ENCODE peak calls at places on chromosomes 6 and 20, in five cellular contexts. U is BE2C, Z is cardiac muscle cell, S is osteoblast, H is foreskin fibroblast. V is an unnamed sample.

GRCh38 chr6:36075656-36076055 is 48.0 kb downstream of the MAPK14 start:
- DNase-seq in U (no peak), Z (no peak), S (no peak), H (no peak), V (no peak)

GRCh38 chr20:57361517-57361916 is 10.5 kb downstream of the RAE1 start:
- DNase-seq in U (no peak), Z (peak), S (peak), H (peak), V (peak)

GRCh38 chr20:31708839-31709534 is 13.7 kb downstream of the BCL2L1 start:
- DNase-seq in U (no peak), Z (no peak), S (no peak), H (no peak), V (no peak)

GRCh38 chr20:61522498-61523090 is 270.5 kb downstream of the CDH4 start:
- DNase-seq in U (no peak), Z (no peak), S (no peak), H (no peak), V (no peak)

GRCh38 chr6:5457036-5457435 is 195.7 kb downstream of the FARS2 start:
- DNase-seq in U (no peak), Z (peak), S (peak), H (peak), V (no peak)

GRCh38 chr6:14038636-14039035 is 78.9 kb upstream of the CD83 start:
- DNase-seq in U (no peak), Z (no peak), S (no peak), H (no peak), V (no peak)

GRCh38 chr6:43608310-43608763 is 20.7 kb downstream of the GTPBP2 start:
- DNase-seq in U (peak), Z (peak), S (no peak), H (peak), V (peak)

GRCh38 chr6:135087803-135088202 is 33.2 kb upstream of the HBS1L start:
- DNase-seq in U (no peak), Z (no peak), S (no peak), H (no peak), V (no peak)

GRCh38 chr6:33851959-33852358 is 48.2 kb upstream of the MLN start:
- DNase-seq in U (peak), Z (peak), S (peak), H (peak), V (no peak)

GRCh38 chr20:59016795-59017492 is 2.3 kb upstream of the TUBB1 start:
- DNase-seq in U (no peak), Z (peak), S (no peak), H (no peak), V (no peak)

GRCh38 chr6:2999621-3000455 is at the start of gene NQO2:
- DNase-seq in U (peak), Z (peak), S (peak), H (peak), V (no peak)

GRCh38 chr6:63290507-63291049 is 29.2 kb downstream of the LGSN start:
- DNase-seq in U (no peak), Z (no peak), S (no peak), H (no peak), V (no peak)

GRCh38 chr20:57210911-57211280 is 55.5 kb downstream of the BMP7 start:
- DNase-seq in U (no peak), Z (no peak), S (peak), H (no peak), V (no peak)

GRCh38 chr6:47737406-47737805 is 39.0 kb downstream of the ADGRF4 start:
- DNase-seq in U (no peak), Z (no peak), S (no peak), H (no peak), V (no peak)

GRCh38 chr6:119189498-119189897 is 111.0 kb upstream of the FAM184A start:
- DNase-seq in U (no peak), Z (no peak), S (no peak), H (no peak), V (no peak)

GRCh38 chr6:107620736-107621135 is 130.8 kb downstream of the SOBP start:
- DNase-seq in U (no peak), Z (peak), S (no peak), H (peak), V (no peak)

GRCh38 chr6:46251583-46252339 is 81.0 kb upstream of the ENPP5 start:
- DNase-seq in U (no peak), Z (no peak), S (no peak), H (no peak), V (no peak)

GRCh38 chr6:33794910-33795615 is 6.1 kb upstream of the LEMD2 start:
- DNase-seq in U (no peak), Z (no peak), S (peak), H (no peak), V (no peak)

GRCh38 chr6:109966299-109966698 is 11.8 kb upstream of the GPR6 start:
- DNase-seq in U (no peak), Z (no peak), S (no peak), H (no peak), V (no peak)

GRCh38 chr20:1623501-1624250 is 3.9 kb upstream of the SIRPB1 start:
- DNase-seq in U (no peak), Z (no peak), S (peak), H (no peak), V (no peak)

GRCh38 chr6:28721372-28721771 is 195.7 kb downstream of the GPX5 start:
- DNase-seq in U (no peak), Z (no peak), S (no peak), H (no peak), V (no peak)

GRCh38 chr20:24970743-24971142 is 21.7 kb downstream of the CST7 start:
- DNase-seq in U (no peak), Z (no peak), S (no peak), H (no peak), V (no peak)

GRCh38 chr20:13533946-13534345 is 104.8 kb downstream of the TASP1 start:
- DNase-seq in U (no peak), Z (peak), S (no peak), H (no peak), V (no peak)

GRCh38 chr20:2507464-2507863 is 1.3 kb downstream of the ZNF343 start:
- DNase-seq in U (no peak), Z (no peak), S (peak), H (no peak), V (no peak)

GRCh38 chr20:58890454-58891075 is 38.0 kb downstream of the GNAS start:
- DNase-seq in U (peak), Z (peak), S (peak), H (peak), V (peak)

GRCh38 chr20:51029556-51029955 is 6.6 kb upstream of the KCNG1 start:
- DNase-seq in U (no peak), Z (no peak), S (no peak), H (no peak), V (no peak)

GRCh38 chr6:129644567-129645015 is 65.4 kb downstream of the ARHGAP18 start:
- DNase-seq in U (no peak), Z (peak), S (no peak), H (peak), V (no peak)

GRCh38 chr20:47558699-47559098 is 57.0 kb downstream of the NCOA3 start:
- DNase-seq in U (no peak), Z (peak), S (no peak), H (peak), V (no peak)

GRCh38 chr20:46647469-46647868 is 3.8 kb downstream of the SLC13A3 start:
- DNase-seq in U (no peak), Z (no peak), S (no peak), H (no peak), V (no peak)

GRCh38 chr6:157774153-157775135 is 48.6 kb upstream of the SNX9 start:
- DNase-seq in U (no peak), Z (peak), S (peak), H (no peak), V (no peak)

GRCh38 chr6:111805511-111806181 is 67.6 kb downstream of the FYN start:
- DNase-seq in U (peak), Z (peak), S (no peak), H (peak), V (no peak)

GRCh38 chr6:143949535-143949934 is 58.5 kb downstream of the PLAGL1 start:
- DNase-seq in U (no peak), Z (no peak), S (no peak), H (no peak), V (no peak)

GRCh38 chr6:111499269-111499793 is 16.3 kb upstream of the REV3L start:
- DNase-seq in U (no peak), Z (no peak), S (no peak), H (no peak), V (no peak)

GRCh38 chr6:73927421-73927820 is 231.4 kb downstream of the CD109 start:
- DNase-seq in U (no peak), Z (no peak), S (no peak), H (no peak), V (no peak)

GRCh38 chr20:20253744-20254330 is 114.1 kb upstream of the INSM1 start:
- DNase-seq in U (no peak), Z (no peak), S (no peak), H (no peak), V (no peak)

GRCh38 chr6:140415266-140415665 is 1040.8 kb upstream of the CITED2 start:
- DNase-seq in U (no peak), Z (no peak), S (peak), H (no peak), V (no peak)

GRCh38 chr6:89388846-89389245 is 23.2 kb downstream of the RRAGD start:
- DNase-seq in U (no peak), Z (no peak), S (no peak), H (no peak), V (no peak)
- H3K4me3 ChIP-seq in U (no peak), Z (no peak), S (no peak), H (no peak), V (no peak)

DNA sequence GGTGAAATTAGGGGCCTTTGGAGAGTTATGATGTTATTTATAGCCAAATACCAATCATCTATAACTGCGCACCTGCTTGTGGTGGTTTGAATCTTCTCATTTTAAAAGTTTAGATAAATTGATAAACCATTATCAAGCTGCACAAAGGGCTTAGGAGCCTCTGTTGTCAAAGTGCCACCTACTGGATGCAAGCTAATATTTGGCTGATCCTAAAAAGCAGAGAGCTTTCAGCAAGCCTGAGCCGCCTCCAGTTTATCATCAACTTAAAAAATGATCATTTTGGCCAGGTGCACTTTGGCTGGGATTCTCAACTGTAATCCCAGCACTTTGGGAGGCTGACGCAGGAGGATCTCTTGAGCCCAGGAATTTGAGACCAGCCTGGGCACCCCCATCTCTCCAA is 58.5 kb upstream of the ATXN1 start:
- DNase-seq in U (no peak), Z (no peak), S (peak), H (peak), V (no peak)
- TF ChIP-seq CTCF in U (peak), Z (peak), S (peak), H (peak), V (peak)

GRCh38 chr6:32252326-32253009 is 28.6 kb upstream of the NOTCH4 start:
- DNase-seq in U (no peak), Z (no peak), S (no peak), H (no peak), V (no peak)

GRCh38 chr6:32254761-32255211 is 30.9 kb upstream of the NOTCH4 start:
- DNase-seq in U (no peak), Z (peak), S (no peak), H (no peak), V (no peak)

GRCh38 chr6:32255212-32256153 is 31.6 kb upstream of the NOTCH4 start:
- DNase-seq in U (peak), Z (peak), S (peak), H (peak), V (peak)
- H3K4me3 ChIP-seq in U (no peak), Z (no peak), S (peak), H (peak), V (peak)

GRCh38 chr6:138113588-138114210 is 6.5 kb upstream of the PERP start:
- DNase-seq in U (no peak), Z (no peak), S (no peak), H (peak), V (no peak)
- TF ChIP-seq CTCF in U (no peak), Z (no peak), S (no peak), H (no peak), V (no peak)